ENCODE peak calls at places on chromosome 15, in ten cellular contexts. D is breast epithelium, M is left cardiac atrium, C is NCI-H524, H is left ventricle myocardium inferior, A is HTR-8/SVneo, L is ELR, P is MM.1S, E is ecto neural progenitor cell, Q is COLO829. F is an unnamed sample.

GRCh38 chr15:55703873-55704285 is 39.1 kb downstream of the PRTG start:
- DNase-seq in H (no peak), M (no peak), A (no peak), P (no peak), D (no peak), E (no peak), L (peak), Q (no peak), C (no peak), F (no peak)

GRCh38 chr15:98891301-98891700 is 116.3 kb downstream of the PGPEP1L start:
- DNase-seq in E (no peak), Q (no peak), P (no peak), C (no peak), H (no peak), L (no peak), A (no peak), D (no peak), M (no peak), F (no peak)

GRCh38 chr15:59180946-59181345 is 25.7 kb upstream of the LDHAL6B start:
- DNase-seq in Q (no peak), P (no peak), E (no peak), H (no peak), C (peak), M (no peak), A (no peak), L (peak), D (no peak), F (no peak)

GRCh38 chr15:37125143-37125542 is 24.8 kb upstream of the MEIS2 start:
- DNase-seq in L (peak), Q (peak), M (no peak), H (no peak), E (no peak), C (no peak), A (no peak), P (no peak), D (no peak), F (no peak)

GRCh38 chr15:37095993-37096877 is 4.1 kb downstream of the MEIS2 start:
- DNase-seq in P (no peak), M (no peak), H (peak), Q (no peak), D (no peak), C (no peak), L (no peak), A (no peak), E (peak), F (no peak)

GRCh38 chr15:55858661-55859060 is 115.7 kb upstream of the PRTG start:
- DNase-seq in E (no peak), C (no peak), L (peak), Q (no peak), A (no peak), M (no peak), D (no peak), P (no peak), H (no peak), F (no peak)

GRCh38 chr15:66936115-66936863 is 129.1 kb upstream of the SMAD3 start:
- DNase-seq in A (no peak), C (peak), H (peak), E (no peak), P (no peak), M (no peak), Q (no peak), L (peak), D (no peak), F (no peak)

GRCh38 chr15:89770041-89770440 is 6.1 kb upstream of the MESP2 start:
- DNase-seq in A (no peak), M (no peak), H (no peak), L (peak), C (no peak), D (no peak), E (no peak), Q (no peak), P (no peak), F (no peak)

GRCh38 chr15:101057841-101058407 is 138.8 kb downstream of the LRRK1 start:
- DNase-seq in H (no peak), L (no peak), M (no peak), Q (no peak), C (no peak), A (no peak), D (no peak), P (no peak), E (peak), F (peak)

F was measured in colonic mucosa.